ENCODE peak calls at places on chromosomes 5 and 9, in four cellular contexts. E is C1 segment of cervical spinal cord, G is GF-D8, J is NCI-H2081. H is an unnamed sample.

GRCh38 chr9:92679413-92680165 is 9.7 kb upstream of the IPPK start:
- DNase-seq in E (no peak), G (no peak), J (no peak), H (no peak)

GRCh38 chr5:122880749-122881148 is 35.3 kb downstream of the SNX24 start:
- DNase-seq in E (no peak), G (no peak), J (no peak), H (no peak)

GRCh38 chr9:33245341-33245740 is 5.4 kb downstream of the SPINK4 start:
- DNase-seq in E (no peak), G (no peak), J (no peak), H (no peak)

GRCh38 chr5:65774346-65774745 is 52.3 kb downstream of the NLN start:
- DNase-seq in E (no peak), G (no peak), J (no peak), H (no peak)

GRCh38 chr9:21684831-21685362 is 117.5 kb upstream of the MTAP start:
- DNase-seq in E (no peak), G (no peak), J (no peak), H (peak)

GRCh38 chr5:120096413-120096812 is 367.7 kb upstream of the PRR16 start:
- DNase-seq in E (no peak), G (no peak), J (no peak), H (no peak)

GRCh38 chr9:87479801-87480201 is 17.9 kb upstream of the DAPK1 start:
- DNase-seq in E (peak), G (peak), J (no peak), H (no peak)

GRCh38 chr5:159961176-159961689 is 45.0 kb downstream of the ADRA1B start:
- DNase-seq in E (no peak), G (no peak), J (no peak), H (no peak)

GRCh38 chr9:118896356-118897000 is 472.8 kb downstream of the BRINP1 start:
- DNase-seq in E (no peak), G (no peak), J (peak), H (no peak)

GRCh38 chr5:2817031-2817603 is 65.6 kb upstream of the IRX2 start:
- DNase-seq in E (no peak), G (no peak), J (no peak), H (no peak)

GRCh38 chr9:13705913-13706312 is 426.4 kb upstream of the MPDZ start:
- DNase-seq in E (no peak), G (no peak), J (no peak), H (no peak)

GRCh38 chr5:174972291-174972690 is 247.9 kb downstream of the MSX2 start:
- DNase-seq in E (no peak), G (no peak), J (no peak), H (no peak)